ENCODE peak calls at places on chromosomes 5 and 9, in six cellular contexts. A, Q, H, L, J and X are unnamed samples.

GRCh38 chr5:116571568-116572321 is 2.9 kb downstream of the SEMA6A start:
- DNase-seq in A (no peak), Q (peak; percentile 39), H (no peak), L (no peak), J (no peak), X (no peak)

GRCh38 chr5:10307206-10308148 is at the start of gene CMBL:
- DNase-seq in A (peak; percentile 92), Q (peak; percentile 39), H (peak; percentile 74), L (peak; percentile 59), J (no peak), X (peak; percentile 56)

GRCh38 chr5:167339205-167339604 is 952.2 kb upstream of the WWC1 start:
- DNase-seq in A (no peak), Q (no peak), H (no peak), L (no peak), J (no peak), X (no peak)

GRCh38 chr9:36286388-36286787 is 28.1 kb upstream of the GNE start:
- DNase-seq in A (no peak), Q (no peak), H (no peak), L (no peak), J (no peak), X (no peak)

GRCh38 chr5:44632344-44632743 is 176.4 kb upstream of the MRPS30 start:
- DNase-seq in A (no peak), Q (no peak), H (no peak), L (no peak), J (no peak), X (no peak)

GRCh38 chr5:121138495-121138907 is 674.4 kb downstream of the PRR16 start:
- DNase-seq in A (no peak), Q (no peak), H (no peak), L (no peak), J (no peak), X (no peak)

GRCh38 chr9:70303268-70303667 is 44.5 kb downstream of the SMC5 start:
- DNase-seq in A (no peak), Q (no peak), H (no peak), L (no peak), J (no peak), X (no peak)

GRCh38 chr9:111482656-111483418 is 1.3 kb downstream of the ECPAS start:
- DNase-seq in A (peak; percentile 77), Q (peak; percentile 57), H (peak; percentile 86), L (peak; percentile 63), J (no peak), X (peak; percentile 62)

GRCh38 chr9:71830929-71831328 is 62.6 kb upstream of the CEMIP2 start:
- DNase-seq in A (no peak), Q (no peak), H (no peak), L (no peak), J (no peak), X (no peak)

GRCh38 chr9:93231121-93231694 is 47.3 kb downstream of the WNK2 start:
- DNase-seq in A (no peak), Q (no peak), H (no peak), L (no peak), J (no peak), X (no peak)

GRCh38 chr9:90393355-90394152 is 249.1 kb downstream of the DIRAS2 start:
- DNase-seq in A (no peak), Q (peak; percentile 0), H (no peak), L (no peak), J (no peak), X (no peak)

GRCh38 chr5:100690036-100690560 is 154.9 kb downstream of the FAM174A start:
- DNase-seq in A (no peak), Q (no peak), H (no peak), L (no peak), J (no peak), X (no peak)

DNA sequence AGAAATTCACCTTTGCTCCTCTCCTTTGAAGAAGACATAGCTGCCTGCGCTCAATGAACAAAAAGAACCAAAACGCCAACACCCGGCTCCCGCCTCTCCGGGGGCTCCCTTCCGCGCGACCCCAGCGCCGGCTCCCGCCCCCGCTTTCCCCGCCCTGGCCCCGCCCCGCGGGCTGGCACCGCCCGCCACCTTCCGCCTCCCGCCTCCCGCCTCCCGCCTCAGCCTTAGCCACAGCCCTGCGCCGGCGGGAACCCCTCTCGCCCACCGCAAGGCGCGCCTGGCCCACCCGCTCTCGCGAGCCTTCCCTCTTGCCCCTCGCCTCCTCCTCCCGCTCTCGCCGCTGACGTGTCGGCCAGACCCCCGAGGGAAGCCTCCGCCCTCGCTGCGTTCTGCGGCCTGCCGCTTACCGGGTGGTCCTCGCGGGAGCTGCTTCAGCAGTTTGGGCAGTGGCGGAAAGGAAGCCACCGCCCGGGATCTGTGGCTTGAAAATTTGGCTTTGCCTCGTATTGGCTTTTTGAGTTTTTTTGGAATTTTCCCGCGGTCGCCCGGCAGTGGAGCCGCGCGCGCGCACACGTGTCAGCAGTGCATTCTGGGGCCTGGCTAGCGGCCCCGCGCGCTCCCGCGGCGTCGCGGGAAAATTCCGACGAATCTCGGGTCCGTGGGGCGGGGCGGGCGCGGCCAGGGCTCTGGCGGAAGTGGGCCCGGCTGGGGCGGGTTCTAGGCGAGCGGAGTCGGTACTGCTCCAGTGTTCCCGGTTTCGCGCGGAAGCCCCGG is at the start of gene FANCC:
- DNase-seq in A (peak; percentile 91), Q (peak; percentile 86), H (peak; percentile 94), L (peak; percentile 82), J (peak; percentile 39), X (peak; percentile 67)
- TF ChIP-seq POLR2A in A (peak; percentile 91), Q (peak; percentile 84), H (peak; percentile 96), L (peak; percentile 71), J (peak; percentile 91), X (peak; percentile 63)

GRCh38 chr5:514101-514485 is 10.2 kb downstream of the SLC9A3 start:
- DNase-seq in A (no peak), Q (no peak), H (no peak), L (no peak), J (no peak), X (no peak)

GRCh38 chr5:511476-511875 is 12.8 kb downstream of the SLC9A3 start:
- DNase-seq in A (no peak), Q (no peak), H (no peak), L (no peak), J (no peak), X (no peak)

GRCh38 chr5:513216-514100 is 10.8 kb downstream of the SLC9A3 start:
- DNase-seq in A (no peak), Q (no peak), H (no peak), L (no peak), J (no peak), X (no peak)

GRCh38 chr5:509632-510185 is 14.5 kb downstream of the SLC9A3 start:
- DNase-seq in A (no peak), Q (no peak), H (no peak), L (no peak), J (no peak), X (no peak)

DNA sequence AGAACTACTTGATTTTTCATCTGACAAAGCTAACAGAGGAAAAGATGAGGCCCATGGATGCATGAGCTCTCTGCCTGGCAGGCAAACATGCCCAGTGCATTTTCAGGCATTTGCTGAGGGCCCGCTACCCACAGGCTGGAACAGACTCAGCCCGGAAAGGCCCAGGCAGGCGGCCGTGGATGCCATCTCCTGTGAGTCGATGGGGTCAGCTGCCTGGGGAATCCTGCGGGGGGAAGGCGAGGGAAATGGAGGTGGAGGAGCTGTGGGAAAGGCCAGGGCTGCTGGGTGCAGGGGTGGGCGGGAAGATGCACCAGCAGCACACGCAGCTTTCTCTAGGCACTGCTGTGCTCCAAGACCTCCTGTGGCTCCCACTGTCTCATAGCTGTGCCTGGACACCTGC is 13.7 kb downstream of the SLC9A3 start:
- DNase-seq in A (no peak), Q (no peak), H (no peak), L (no peak), J (no peak), X (no peak)
- TF ChIP-seq POLR2AphosphoS5 in A (no peak), Q (no peak), H (no peak), L (no peak), J (no peak), X (no peak)

GRCh38 chr5:73448072-73448432 is 525 bp downstream of the FOXD1 start:
- DNase-seq in A (no peak), Q (no peak), H (peak; percentile 68), L (no peak), J (no peak), X (no peak)

GRCh38 chr5:73448451-73449136 is at the start of gene FOXD1:
- DNase-seq in A (peak; percentile 60), Q (peak; percentile 32), H (peak; percentile 88), L (no peak), J (no peak), X (no peak)

GRCh38 chr5:73446631-73447233 is 1.8 kb downstream of the FOXD1 start:
- DNase-seq in A (no peak), Q (no peak), H (peak; percentile 64), L (no peak), J (no peak), X (no peak)

GRCh38 chr5:73445708-73446630 is 2.6 kb downstream of the FOXD1 start:
- DNase-seq in A (no peak), Q (no peak), H (no peak), L (no peak), J (no peak), X (no peak)

GRCh38 chr5:73447234-73448071 is 1.1 kb downstream of the FOXD1 start:
- DNase-seq in A (peak; percentile 46), Q (no peak), H (peak; percentile 78), L (no peak), J (no peak), X (no peak)
- TF ChIP-seq TAF1 in A (no peak), Q (no peak), H (no peak), L (no peak), J (no peak), X (no peak)

GRCh38 chr9:124770359-124771020 is 621 bp downstream of the NR6A1 start:
- DNase-seq in A (peak; percentile 76), Q (no peak), H (no peak), L (no peak), J (no peak), X (no peak)

GRCh38 chr9:124769451-124770358 is 1.4 kb downstream of the NR6A1 start:
- DNase-seq in A (peak; percentile 49), Q (peak; percentile 51), H (peak; percentile 82), L (no peak), J (no peak), X (no peak)

GRCh38 chr9:124773473-124774130 is 2.5 kb upstream of the NR6A1 start:
- DNase-seq in A (no peak), Q (no peak), H (no peak), L (no peak), J (no peak), X (no peak)

GRCh38 chr9:124771867-124772621 is 933 bp upstream of the NR6A1 start:
- DNase-seq in A (peak; percentile 83), Q (peak; percentile 61), H (peak; percentile 95), L (no peak), J (no peak), X (no peak)

DNA sequence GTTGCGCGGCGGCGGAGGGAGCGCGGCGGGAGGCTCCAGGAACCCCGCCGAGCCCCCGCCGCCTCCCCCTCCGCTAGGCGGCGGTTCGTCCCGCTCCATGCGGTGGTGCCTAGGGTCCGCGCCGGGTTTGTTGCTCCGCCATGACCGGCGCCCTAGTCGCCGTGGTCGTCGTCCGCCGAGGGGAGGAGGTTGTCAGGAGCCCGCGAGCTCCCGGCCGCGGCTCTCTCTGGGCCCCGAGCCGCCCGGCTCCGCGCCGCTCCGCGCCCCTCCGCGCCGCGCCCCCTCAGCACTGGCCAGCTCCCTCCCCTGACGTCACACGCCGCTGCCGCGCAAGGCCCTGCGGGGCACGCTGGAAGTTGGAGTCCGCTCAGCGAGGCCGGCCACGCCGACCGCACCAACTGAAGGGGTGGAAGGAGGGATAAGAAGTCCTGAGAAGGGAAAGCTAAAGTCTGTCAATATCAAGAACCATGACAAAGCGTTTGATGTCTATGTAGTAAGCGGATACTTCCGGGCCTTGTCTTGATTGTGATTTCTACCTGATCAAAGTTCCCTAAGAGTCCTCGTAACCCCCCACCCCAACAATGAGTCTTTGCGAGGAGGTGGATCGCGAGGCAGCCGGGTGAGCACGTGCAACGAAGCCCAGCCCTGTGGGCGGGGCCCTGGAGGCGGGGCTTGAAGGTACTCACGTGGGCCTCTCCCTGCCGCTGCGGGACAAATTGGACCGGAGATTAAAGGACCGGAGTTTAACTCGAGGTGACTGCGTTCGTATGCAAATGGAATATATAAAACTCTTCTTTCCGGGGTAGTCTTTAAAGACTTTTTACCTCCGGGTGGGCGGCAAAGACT is at the start of gene NR6A1:
- DNase-seq in A (peak; percentile 98), Q (peak; percentile 92), H (peak; percentile 97), L (peak; percentile 94), J (peak; percentile 92), X (peak; percentile 94)
- TF ChIP-seq POLR2A in A (peak; percentile 60), Q (peak; percentile 69), H (no peak), L (no peak), J (peak; percentile 64), X (peak; percentile 59)